ENCODE peak calls at places on chromosomes 5 and 9, in nine cellular contexts. One of them, this sample, is unnamed.

GRCh38 chr5:1111727-1112289 is at the start of gene SLC12A7:
- DNase-seq in NB4: no peak
- DNase-seq in erythroblast: peak
- DNase-seq in heart left ventricle: no peak
- DNase-seq in A549: peak
- DNase-seq in sigmoid colon: no peak
- DNase-seq in uterus: peak
- DNase-seq in adrenal gland: peak
- DNase-seq in HCT116: no peak
- DNase-seq in this sample: peak

GRCh38 chr9:15824310-15824709 is 271.5 kb downstream of the CCDC171 start:
- DNase-seq in NB4: peak
- DNase-seq in erythroblast: peak
- DNase-seq in heart left ventricle: no peak
- DNase-seq in A549: peak
- DNase-seq in sigmoid colon: no peak
- DNase-seq in uterus: no peak
- DNase-seq in adrenal gland: no peak
- DNase-seq in HCT116: peak
- DNase-seq in this sample: no peak

GRCh38 chr9:109914280-109915027 is 134.5 kb downstream of the PALM2AKAP2 start:
- DNase-seq in NB4: no peak
- DNase-seq in erythroblast: no peak
- DNase-seq in heart left ventricle: no peak
- DNase-seq in A549: no peak
- DNase-seq in sigmoid colon: no peak
- DNase-seq in uterus: no peak
- DNase-seq in adrenal gland: no peak
- DNase-seq in HCT116: no peak
- DNase-seq in this sample: no peak

GRCh38 chr5:40359854-40360253 is 319.9 kb upstream of the PTGER4 start:
- DNase-seq in NB4: peak
- DNase-seq in erythroblast: no peak
- DNase-seq in heart left ventricle: no peak
- DNase-seq in A549: no peak
- DNase-seq in sigmoid colon: no peak
- DNase-seq in uterus: no peak
- DNase-seq in adrenal gland: no peak
- DNase-seq in HCT116: no peak
- DNase-seq in this sample: no peak

GRCh38 chr5:69213513-69214215 is 21.0 kb upstream of the CDK7 start:
- DNase-seq in NB4: no peak
- DNase-seq in erythroblast: peak
- DNase-seq in heart left ventricle: no peak
- DNase-seq in A549: peak
- DNase-seq in sigmoid colon: no peak
- DNase-seq in uterus: no peak
- DNase-seq in adrenal gland: peak
- DNase-seq in HCT116: no peak
- DNase-seq in this sample: no peak

GRCh38 chr5:15574806-15575205 is 74.8 kb downstream of the FBXL7 start:
- DNase-seq in NB4: no peak
- DNase-seq in erythroblast: no peak
- DNase-seq in heart left ventricle: no peak
- DNase-seq in A549: no peak
- DNase-seq in sigmoid colon: no peak
- DNase-seq in uterus: no peak
- DNase-seq in adrenal gland: no peak
- DNase-seq in HCT116: no peak
- DNase-seq in this sample: no peak

GRCh38 chr9:92064711-92065110 is 50.5 kb downstream of the SPTLC1 start:
- DNase-seq in NB4: no peak
- DNase-seq in erythroblast: no peak
- DNase-seq in heart left ventricle: no peak
- DNase-seq in A549: no peak
- DNase-seq in sigmoid colon: no peak
- DNase-seq in uterus: no peak
- DNase-seq in adrenal gland: no peak
- DNase-seq in HCT116: no peak
- DNase-seq in this sample: no peak

GRCh38 chr5:98320317-98320716 is 453.1 kb upstream of the RGMB start:
- DNase-seq in NB4: no peak
- DNase-seq in erythroblast: no peak
- DNase-seq in heart left ventricle: no peak
- DNase-seq in A549: no peak
- DNase-seq in sigmoid colon: no peak
- DNase-seq in uterus: no peak
- DNase-seq in adrenal gland: no peak
- DNase-seq in HCT116: no peak
- DNase-seq in this sample: no peak

GRCh38 chr5:6581090-6581489 is 51.8 kb downstream of the NSUN2 start:
- DNase-seq in NB4: no peak
- DNase-seq in erythroblast: no peak
- DNase-seq in heart left ventricle: no peak
- DNase-seq in A549: no peak
- DNase-seq in sigmoid colon: no peak
- DNase-seq in uterus: no peak
- DNase-seq in adrenal gland: no peak
- DNase-seq in HCT116: no peak
- DNase-seq in this sample: no peak

GRCh38 chr5:84392836-84393235 is 8.2 kb upstream of the EDIL3 start:
- DNase-seq in NB4: no peak
- DNase-seq in erythroblast: no peak
- DNase-seq in heart left ventricle: no peak
- DNase-seq in A549: no peak
- DNase-seq in sigmoid colon: no peak
- DNase-seq in uterus: no peak
- DNase-seq in adrenal gland: no peak
- DNase-seq in HCT116: no peak
- DNase-seq in this sample: no peak

GRCh38 chr5:156095709-156096241 is 231.2 kb upstream of the SGCD start:
- DNase-seq in NB4: no peak
- DNase-seq in erythroblast: no peak
- DNase-seq in heart left ventricle: peak
- DNase-seq in A549: no peak
- DNase-seq in sigmoid colon: no peak
- DNase-seq in uterus: no peak
- DNase-seq in adrenal gland: no peak
- DNase-seq in HCT116: no peak
- DNase-seq in this sample: no peak

GRCh38 chr9:109036744-109037680 is 23.7 kb upstream of the CTNNAL1 start:
- DNase-seq in NB4: no peak
- DNase-seq in erythroblast: no peak
- DNase-seq in heart left ventricle: no peak
- DNase-seq in A549: no peak
- DNase-seq in sigmoid colon: no peak
- DNase-seq in uterus: no peak
- DNase-seq in adrenal gland: no peak
- DNase-seq in HCT116: no peak
- DNase-seq in this sample: no peak

GRCh38 chr5:128349044-128349629 is 188.9 kb downstream of the FBN2 start:
- DNase-seq in NB4: no peak
- DNase-seq in erythroblast: no peak
- DNase-seq in heart left ventricle: no peak
- DNase-seq in A549: peak
- DNase-seq in sigmoid colon: no peak
- DNase-seq in uterus: no peak
- DNase-seq in adrenal gland: no peak
- DNase-seq in HCT116: peak
- DNase-seq in this sample: no peak

GRCh38 chr9:2181794-2182193 is 166.6 kb downstream of the SMARCA2 start:
- DNase-seq in NB4: peak
- DNase-seq in erythroblast: peak
- DNase-seq in heart left ventricle: no peak
- DNase-seq in A549: peak
- DNase-seq in sigmoid colon: no peak
- DNase-seq in uterus: no peak
- DNase-seq in adrenal gland: peak
- DNase-seq in HCT116: peak
- DNase-seq in this sample: no peak

GRCh38 chr5:15577132-15577531 is 77.2 kb downstream of the FBXL7 start:
- DNase-seq in NB4: no peak
- DNase-seq in erythroblast: no peak
- DNase-seq in heart left ventricle: no peak
- DNase-seq in A549: no peak
- DNase-seq in sigmoid colon: no peak
- DNase-seq in uterus: no peak
- DNase-seq in adrenal gland: peak
- DNase-seq in HCT116: no peak
- DNase-seq in this sample: no peak

DNA sequence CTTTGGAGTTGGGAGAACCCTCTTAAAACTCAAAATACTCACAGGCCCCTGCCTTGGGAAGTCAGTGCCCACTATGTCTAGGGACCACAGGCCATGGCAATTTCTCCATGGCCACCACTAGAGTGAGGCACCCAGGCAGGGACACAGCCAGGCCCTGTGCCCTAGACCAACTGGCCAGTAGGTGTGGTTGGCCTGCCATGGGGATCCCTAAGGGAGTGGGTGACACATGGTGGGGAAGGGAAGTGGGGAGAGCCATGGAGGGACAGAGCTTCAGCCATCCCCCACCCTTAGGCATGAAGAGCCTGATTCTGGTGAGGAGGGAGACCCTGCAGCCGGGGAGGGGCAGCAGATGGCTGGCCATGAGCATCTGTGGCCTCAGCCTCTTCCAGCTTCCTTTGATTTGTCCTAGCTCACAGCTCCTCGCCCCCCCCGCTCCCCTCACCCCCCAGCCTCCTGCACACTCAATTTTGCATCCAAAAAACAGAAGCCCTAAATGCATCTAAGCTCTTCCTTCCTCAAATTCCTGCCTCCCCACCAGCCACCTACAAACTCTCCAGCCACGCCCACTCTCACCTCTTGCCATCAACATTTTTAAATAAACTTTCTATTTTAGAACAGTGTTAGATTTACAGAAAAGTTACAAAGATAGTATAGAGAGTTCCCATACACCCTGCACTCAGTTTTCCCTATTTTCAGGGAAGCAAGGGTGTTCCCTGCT is 1.6 kb upstream of the DBN1 start:
- DNase-seq in NB4: no peak
- DNase-seq in erythroblast: no peak
- DNase-seq in heart left ventricle: no peak
- DNase-seq in A549: no peak
- DNase-seq in sigmoid colon: no peak
- DNase-seq in uterus: peak
- DNase-seq in adrenal gland: no peak
- DNase-seq in HCT116: no peak
- DNase-seq in this sample: no peak
- TF ChIP-seq POLR2A in NB4: no peak
- TF ChIP-seq POLR2A in erythroblast: no peak
- TF ChIP-seq POLR2A in heart left ventricle: no peak
- TF ChIP-seq POLR2A in A549: no peak
- TF ChIP-seq POLR2A in sigmoid colon: no peak
- TF ChIP-seq POLR2A in uterus: no peak
- TF ChIP-seq POLR2A in adrenal gland: no peak
- TF ChIP-seq POLR2A in HCT116: no peak
- TF ChIP-seq POLR2A in this sample: no peak

GRCh38 chr5:147635882-147636531 is 126.1 kb upstream of the DPYSL3 start:
- DNase-seq in NB4: no peak
- DNase-seq in erythroblast: no peak
- DNase-seq in heart left ventricle: no peak
- DNase-seq in A549: no peak
- DNase-seq in sigmoid colon: no peak
- DNase-seq in uterus: no peak
- DNase-seq in adrenal gland: no peak
- DNase-seq in HCT116: no peak
- DNase-seq in this sample: no peak
- TF ChIP-seq POLR2A in NB4: no peak
- TF ChIP-seq POLR2A in erythroblast: no peak
- TF ChIP-seq POLR2A in heart left ventricle: no peak
- TF ChIP-seq POLR2A in A549: no peak
- TF ChIP-seq POLR2A in sigmoid colon: no peak
- TF ChIP-seq POLR2A in uterus: no peak
- TF ChIP-seq POLR2A in adrenal gland: no peak
- TF ChIP-seq POLR2A in HCT116: no peak
- TF ChIP-seq POLR2A in this sample: no peak

DNA sequence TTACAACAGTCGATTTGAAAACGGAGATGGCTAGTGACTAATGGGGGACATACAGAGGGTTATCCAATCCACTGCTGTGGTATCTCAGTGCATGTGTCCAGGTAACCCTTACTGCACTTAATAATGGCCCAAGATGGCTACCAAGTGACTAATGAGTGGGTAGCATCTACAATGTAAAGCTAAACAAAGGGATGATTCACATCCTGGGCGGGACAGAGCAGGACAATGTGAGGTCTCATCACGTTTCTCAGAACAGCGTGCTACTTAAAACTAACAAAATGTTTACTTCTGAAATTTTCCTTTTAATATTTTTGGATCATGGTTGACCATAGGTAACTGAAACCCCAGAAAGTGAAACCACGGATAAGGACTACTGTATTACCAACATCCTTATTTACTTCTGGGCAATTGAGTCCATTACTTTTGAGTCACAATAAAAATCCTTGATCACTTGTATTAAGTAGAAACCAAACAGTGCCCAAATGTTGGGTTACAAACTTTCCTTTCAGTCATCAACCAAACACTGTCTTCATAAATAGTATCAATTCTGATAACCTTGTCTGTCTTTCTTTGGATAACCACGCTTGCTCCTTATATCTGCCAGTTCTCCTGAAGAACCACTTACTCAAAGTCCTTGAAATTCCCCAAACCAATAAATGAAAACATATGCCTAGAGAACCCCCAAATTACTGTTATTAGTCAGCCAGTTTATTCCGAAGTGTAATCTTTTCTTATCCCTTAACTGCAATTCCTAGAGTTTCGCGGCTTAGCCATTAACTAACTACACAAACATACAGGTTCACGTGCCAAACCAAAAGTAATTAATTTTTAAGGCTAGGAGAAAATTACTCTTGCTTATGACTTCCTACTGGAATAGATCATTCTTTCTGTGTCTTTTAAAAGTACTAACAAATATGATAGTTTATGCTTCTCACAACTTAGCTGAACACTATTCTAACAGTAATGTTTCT is 59.7 kb downstream of the ELL2 start:
- DNase-seq in NB4: peak
- DNase-seq in erythroblast: no peak
- DNase-seq in heart left ventricle: no peak
- DNase-seq in A549: peak
- DNase-seq in sigmoid colon: no peak
- DNase-seq in uterus: no peak
- DNase-seq in adrenal gland: no peak
- DNase-seq in HCT116: peak
- DNase-seq in this sample: no peak
- TF ChIP-seq POLR2A in NB4: no peak
- TF ChIP-seq POLR2A in erythroblast: peak
- TF ChIP-seq POLR2A in heart left ventricle: no peak
- TF ChIP-seq POLR2A in A549: no peak
- TF ChIP-seq POLR2A in sigmoid colon: no peak
- TF ChIP-seq POLR2A in uterus: no peak
- TF ChIP-seq POLR2A in adrenal gland: no peak
- TF ChIP-seq POLR2A in HCT116: no peak
- TF ChIP-seq POLR2A in this sample: no peak

DNA sequence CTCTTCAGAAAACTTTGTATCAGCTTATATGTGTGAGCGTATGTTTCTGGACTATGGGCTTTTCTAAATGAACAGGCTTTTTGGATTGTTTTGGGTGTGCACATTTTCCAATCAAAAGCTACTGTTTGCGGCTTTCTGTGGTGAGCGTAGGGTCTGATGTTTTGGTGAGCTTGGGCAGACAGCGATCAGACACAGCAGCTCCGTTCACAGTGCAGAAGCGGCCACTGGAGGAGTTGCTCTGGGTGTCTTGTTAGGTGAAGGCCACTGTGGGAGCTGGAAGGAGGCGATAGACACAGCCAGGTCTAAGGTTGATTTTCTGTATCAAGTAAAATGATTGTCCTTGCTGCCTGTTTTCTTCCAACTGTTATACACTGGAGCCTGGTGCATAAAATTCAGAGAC is 11.1 kb downstream of the PRRC2B start:
- DNase-seq in NB4: no peak
- DNase-seq in erythroblast: no peak
- DNase-seq in heart left ventricle: no peak
- DNase-seq in A549: no peak
- DNase-seq in sigmoid colon: no peak
- DNase-seq in uterus: no peak
- DNase-seq in adrenal gland: no peak
- DNase-seq in HCT116: no peak
- DNase-seq in this sample: no peak
- TF ChIP-seq POLR2A in NB4: no peak
- TF ChIP-seq POLR2A in erythroblast: no peak
- TF ChIP-seq POLR2A in heart left ventricle: no peak
- TF ChIP-seq POLR2A in A549: no peak
- TF ChIP-seq POLR2A in sigmoid colon: no peak
- TF ChIP-seq POLR2A in uterus: no peak
- TF ChIP-seq POLR2A in adrenal gland: no peak
- TF ChIP-seq POLR2A in HCT116: no peak
- TF ChIP-seq POLR2A in this sample: no peak